ENCODE peak calls at places on chromosome 15, in eight cellular contexts. A is NCI-H2107; I is DMS 273 treated with DMSO at 0.1 percent for 48 hours; U is activated naive CD4-positive, alpha-beta T cell; D is activated T-cell treated with anti-CD3 and anti-CD28 coated beads for 24 hours; P is nephron progenitor cell; M is breast epithelium; B is K562. N is an unnamed sample.

GRCh38 chr15:89839424-89839823 is 24.8 kb upstream of the ANPEP start:
- DNase-seq in P (no peak), M (no peak), U (no peak), D (no peak), A (no peak), I (no peak), B (no peak), N (no peak)

GRCh38 chr15:33201376-33202189 is 7.1 kb upstream of the FMN1 start:
- DNase-seq in M (peak), P (peak), A (peak), I (no peak), D (peak), U (peak), B (peak), N (peak)

GRCh38 chr15:77028451-77029165 is 33.7 kb downstream of the PSTPIP1 start:
- DNase-seq in A (no peak), D (no peak), P (no peak), M (peak), I (no peak), B (no peak), U (no peak), N (no peak)

GRCh38 chr15:82849556-82850241 is 40.3 kb downstream of the WHAMM start:
- DNase-seq in B (peak), D (peak), I (peak), U (peak), A (no peak), M (peak), P (peak), N (peak)

GRCh38 chr15:96327155-96327741 is 3.3 kb upstream of the NR2F2 start:
- DNase-seq in U (no peak), A (no peak), D (no peak), B (peak), I (peak), P (no peak), M (no peak), N (peak)

GRCh38 chr15:68806220-68807105 is 14.2 kb downstream of the ANP32A start:
- DNase-seq in A (no peak), B (no peak), U (no peak), P (no peak), M (no peak), D (no peak), I (no peak), N (no peak)

GRCh38 chr15:70382762-70383458 is 285.2 kb upstream of the TLE3 start:
- DNase-seq in U (no peak), M (no peak), B (no peak), A (no peak), D (no peak), I (no peak), P (no peak), N (no peak)

GRCh38 chr15:63395730-63396545 is 14.3 kb upstream of the CA12 start:
- DNase-seq in U (no peak), I (no peak), A (no peak), P (no peak), B (peak), D (no peak), M (no peak), N (no peak)

GRCh38 chr15:55196011-55196410 is 730 bp downstream of the RSL24D1 start:
- DNase-seq in U (no peak), B (no peak), A (no peak), D (no peak), M (no peak), I (no peak), P (no peak), N (no peak)

GRCh38 chr15:73694419-73694818 is 10.2 kb downstream of the CD276 start:
- DNase-seq in D (no peak), P (no peak), B (no peak), M (no peak), A (no peak), U (no peak), I (no peak), N (no peak)

GRCh38 chr15:20340331-20340811 is 201.2 kb downstream of the GOLGA6L6 start:
- DNase-seq in P (peak), A (no peak), B (peak), M (peak), D (no peak), I (no peak), U (no peak), N (no peak)

GRCh38 chr15:34271493-34271892 is 46.7 kb downstream of the EMC4 start:
- DNase-seq in B (no peak), A (no peak), U (no peak), P (no peak), D (no peak), I (no peak), M (no peak), N (no peak)

GRCh38 chr15:34436126-34436955 is 1.3 kb downstream of the GOLGA8A start:
- DNase-seq in M (no peak), D (no peak), P (peak), A (no peak), B (peak), U (no peak), I (no peak), N (peak)

GRCh38 chr15:36914962-36915808 is 185.2 kb downstream of the MEIS2 start:
- DNase-seq in U (no peak), I (no peak), A (no peak), M (no peak), P (no peak), B (no peak), D (no peak), N (no peak)

GRCh38 chr15:100020181-100020580 is 286.9 kb upstream of the LYSMD4 start:
- DNase-seq in M (no peak), I (no peak), U (no peak), P (peak), A (no peak), D (no peak), B (no peak), N (no peak)

GRCh38 chr15:64112904-64113303 is 17.1 kb downstream of the SNX1 start:
- DNase-seq in U (no peak), I (no peak), A (no peak), P (no peak), M (no peak), D (no peak), B (no peak), N (no peak)

GRCh38 chr15:56837281-56837680 is 81.2 kb upstream of the TCF12 start:
- DNase-seq in I (no peak), U (no peak), A (no peak), M (no peak), P (no peak), B (no peak), D (no peak), N (no peak)